ENCODE peak calls at places on chromosome 11, in ten cellular contexts. X is lung, B is AG04450, D is cardiac fibroblast, E is dorsolateral prefrontal cortex, J is uterus, Y is choroid plexus epithelial cell, L is fibroblast of lung, S is left ventricle myocardium inferior, W is DND-41. Q is an unnamed sample.

GRCh38 chr11:66641834-66642233 is 3.3 kb downstream of the RBM4 start:
- DNase-seq in X (peak), B (no peak), D (no peak), E (no peak), J (no peak), Y (no peak), L (peak), S (no peak), W (no peak), Q (no peak)

GRCh38 chr11:134475951-134476350 is 63.9 kb upstream of the B3GAT1 start:
- DNase-seq in X (no peak), B (no peak), D (no peak), E (no peak), J (no peak), Y (no peak), L (no peak), S (no peak), W (no peak), Q (no peak)

GRCh38 chr11:64918056-64918455 is 1.0 kb upstream of the ATG2A start:
- DNase-seq in X (no peak), B (peak), D (peak), E (no peak), J (no peak), Y (peak), L (peak), S (no peak), W (peak), Q (peak)

GRCh38 chr11:71252434-71252781 is at the start of gene SHANK2:
- DNase-seq in X (no peak), B (no peak), D (no peak), E (no peak), J (no peak), Y (no peak), L (no peak), S (no peak), W (no peak), Q (no peak)

GRCh38 chr11:28461338-28461737 is 353.1 kb downstream of the METTL15 start:
- DNase-seq in X (no peak), B (no peak), D (peak), E (no peak), J (no peak), Y (peak), L (peak), S (no peak), W (no peak), Q (no peak)

GRCh38 chr11:4090258-4090657 is 4.3 kb upstream of the RRM1 start:
- DNase-seq in X (no peak), B (no peak), D (no peak), E (no peak), J (no peak), Y (no peak), L (no peak), S (no peak), W (no peak), Q (no peak)

GRCh38 chr11:127052420-127052819 is 51.9 kb upstream of the KIRREL3 start:
- DNase-seq in X (no peak), B (no peak), D (no peak), E (no peak), J (no peak), Y (no peak), L (no peak), S (no peak), W (no peak), Q (no peak)

GRCh38 chr11:2951235-2952110 is 22.3 kb upstream of the PHLDA2 start:
- DNase-seq in X (no peak), B (no peak), D (peak), E (no peak), J (no peak), Y (peak), L (peak), S (no peak), W (no peak), Q (no peak)

GRCh38 chr11:10413268-10413667 is 41.8 kb upstream of the AMPD3 start:
- DNase-seq in X (no peak), B (no peak), D (peak), E (peak), J (no peak), Y (peak), L (no peak), S (no peak), W (peak), Q (no peak)

GRCh38 chr11:95254139-95254704 is 23.2 kb upstream of the SESN3 start:
- DNase-seq in X (peak), B (peak), D (peak), E (peak), J (peak), Y (peak), L (peak), S (peak), W (peak), Q (peak)

GRCh38 chr11:65314501-65315203 is at the start of gene CDC42EP2:
- DNase-seq in X (peak), B (no peak), D (peak), E (peak), J (peak), Y (peak), L (peak), S (peak), W (peak), Q (no peak)

GRCh38 chr11:721913-722811 is 16.1 kb downstream of the EPS8L2 start:
- DNase-seq in X (no peak), B (no peak), D (no peak), E (no peak), J (no peak), Y (no peak), L (no peak), S (no peak), W (no peak), Q (no peak)

GRCh38 chr11:46659908-46660307 is 40.5 kb downstream of the ARHGAP1 start:
- DNase-seq in X (no peak), B (peak), D (peak), E (no peak), J (no peak), Y (peak), L (peak), S (no peak), W (peak), Q (peak)

GRCh38 chr11:114799524-114799923 is 121.2 kb downstream of the NXPE2 start:
- DNase-seq in X (no peak), B (no peak), D (no peak), E (no peak), J (no peak), Y (no peak), L (no peak), S (no peak), W (no peak), Q (no peak)

GRCh38 chr11:22792497-22792896 is 37.1 kb downstream of the SVIP start:
- DNase-seq in X (no peak), B (no peak), D (peak), E (peak), J (no peak), Y (peak), L (peak), S (no peak), W (no peak), Q (no peak)

GRCh38 chr11:12862761-12863469 is 146.2 kb upstream of the RASSF10 start:
- DNase-seq in X (no peak), B (peak), D (peak), E (no peak), J (peak), Y (peak), L (peak), S (peak), W (no peak), Q (peak)

GRCh38 chr11:76654980-76655379 is 15.6 kb downstream of the LRRC32 start:
- DNase-seq in X (no peak), B (no peak), D (no peak), E (no peak), J (no peak), Y (no peak), L (no peak), S (no peak), W (no peak), Q (no peak)

GRCh38 chr11:71214553-71215371 is 37.6 kb downstream of the SHANK2 start:
- DNase-seq in X (no peak), B (no peak), D (no peak), E (no peak), J (no peak), Y (no peak), L (no peak), S (no peak), W (no peak), Q (no peak)

GRCh38 chr11:19084661-19085315 is 24.3 kb upstream of the MRGPRX2 start:
- DNase-seq in X (no peak), B (no peak), D (no peak), E (no peak), J (no peak), Y (no peak), L (peak), S (no peak), W (no peak), Q (no peak)

GRCh38 chr11:66546368-66546965 is at the start of gene ACTN3:
- DNase-seq in X (peak), B (no peak), D (no peak), E (no peak), J (peak), Y (peak), L (peak), S (peak), W (no peak), Q (no peak)

GRCh38 chr11:93498099-93499040 is 44.8 kb downstream of the SMCO4 start:
- DNase-seq in X (no peak), B (no peak), D (peak), E (no peak), J (no peak), Y (peak), L (peak), S (no peak), W (no peak), Q (peak)

GRCh38 chr11:72084076-72084475 is 3.4 kb downstream of the LRRC51 start:
- DNase-seq in X (no peak), B (no peak), D (no peak), E (no peak), J (no peak), Y (no peak), L (no peak), S (no peak), W (no peak), Q (no peak)

GRCh38 chr11:71286701-71287643 is 34.6 kb upstream of the SHANK2 start:
- DNase-seq in X (peak), B (peak), D (peak), E (peak), J (no peak), Y (peak), L (peak), S (no peak), W (no peak), Q (peak)

GRCh38 chr11:9759519-9760179 is 95.8 kb downstream of the SWAP70 start:
- DNase-seq in X (peak), B (peak), D (peak), E (peak), J (peak), Y (peak), L (peak), S (peak), W (peak), Q (peak)

GRCh38 chr11:1023811-1024596 is 12.5 kb downstream of the MUC6 start:
- DNase-seq in X (no peak), B (no peak), D (no peak), E (no peak), J (no peak), Y (no peak), L (no peak), S (no peak), W (no peak), Q (no peak)

GRCh38 chr11:130580372-130580771 is 131.9 kb downstream of the ADAMTS15 start:
- DNase-seq in X (no peak), B (peak), D (peak), E (peak), J (peak), Y (peak), L (peak), S (peak), W (no peak), Q (peak)

GRCh38 chr11:67436459-67437081 is 912 bp downstream of the PTPRCAP start:
- DNase-seq in X (no peak), B (no peak), D (peak), E (no peak), J (peak), Y (no peak), L (peak), S (no peak), W (peak), Q (no peak)

GRCh38 chr11:8807544-8808225 is 103.3 kb upstream of the AKIP1 start:
- DNase-seq in X (no peak), B (peak), D (peak), E (peak), J (peak), Y (peak), L (peak), S (peak), W (no peak), Q (peak)

GRCh38 chr11:35040221-35040942 is 98.6 kb upstream of the CD44 start:
- DNase-seq in X (no peak), B (no peak), D (peak), E (no peak), J (no peak), Y (peak), L (peak), S (no peak), W (no peak), Q (peak)

GRCh38 chr11:102836290-102836875 is 7.0 kb downstream of the MMP3 start:
- DNase-seq in X (no peak), B (peak), D (peak), E (no peak), J (no peak), Y (peak), L (peak), S (no peak), W (no peak), Q (peak)

GRCh38 chr11:47393163-47394049 is 15.0 kb upstream of the SLC39A13 start:
- DNase-seq in X (no peak), B (peak), D (peak), E (no peak), J (no peak), Y (peak), L (peak), S (peak), W (no peak), Q (no peak)

GRCh38 chr11:95335989-95336388 is 105.0 kb upstream of the SESN3 start:
- DNase-seq in X (no peak), B (no peak), D (no peak), E (no peak), J (no peak), Y (no peak), L (peak), S (no peak), W (no peak), Q (no peak)

DNA sequence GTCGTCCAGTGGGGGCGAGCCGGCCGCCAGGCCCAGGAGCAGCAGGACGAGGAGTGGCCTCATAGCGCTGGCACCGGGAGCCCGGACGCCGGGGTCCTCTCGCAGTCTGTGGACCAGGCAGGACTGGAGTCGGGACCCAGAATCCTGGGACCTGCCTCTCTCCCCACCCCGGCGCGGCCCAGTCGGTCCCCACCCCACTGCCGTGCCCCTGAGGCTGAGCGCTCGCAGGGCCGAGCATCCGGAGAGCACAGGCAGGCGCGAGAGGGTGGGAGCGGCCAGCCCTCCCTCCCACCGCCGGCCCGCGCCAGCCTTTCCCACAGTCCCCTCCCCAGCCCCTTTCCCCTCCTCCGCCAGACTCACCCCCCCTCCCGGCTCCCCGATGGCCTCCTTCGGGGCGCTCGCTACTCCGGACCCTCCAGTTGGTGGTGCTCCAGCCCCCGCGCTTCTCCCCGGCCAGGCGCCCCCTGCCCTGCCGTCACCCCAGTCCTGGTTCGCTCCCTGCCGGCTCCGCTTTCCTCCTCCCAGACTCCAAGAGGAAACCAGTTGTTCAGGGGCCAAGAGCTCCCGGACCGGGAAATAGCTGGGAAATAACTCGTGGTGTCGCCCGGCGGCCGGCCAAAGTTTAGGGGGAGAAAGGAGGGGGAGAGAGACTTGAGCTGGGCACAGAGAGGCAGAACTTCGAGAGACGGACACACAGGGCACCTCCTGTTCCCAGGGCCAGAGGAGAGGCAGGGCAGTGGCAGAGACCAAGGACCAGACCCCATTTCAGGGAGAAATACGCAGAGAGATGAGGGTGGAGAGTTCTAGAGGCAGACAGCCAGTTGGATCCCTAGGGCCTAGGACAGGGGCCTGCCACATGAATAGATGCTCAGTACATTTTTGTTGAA is at the start of gene C1QTNF5:
- DNase-seq in X (peak), B (no peak), D (peak), E (no peak), J (peak), Y (peak), L (peak), S (peak), W (no peak), Q (peak)
- H3K4me3 ChIP-seq in X (peak), B (peak), D (peak), E (peak), J (peak), Y (peak), L (peak), S (peak), W (no peak), Q (peak)

DNA sequence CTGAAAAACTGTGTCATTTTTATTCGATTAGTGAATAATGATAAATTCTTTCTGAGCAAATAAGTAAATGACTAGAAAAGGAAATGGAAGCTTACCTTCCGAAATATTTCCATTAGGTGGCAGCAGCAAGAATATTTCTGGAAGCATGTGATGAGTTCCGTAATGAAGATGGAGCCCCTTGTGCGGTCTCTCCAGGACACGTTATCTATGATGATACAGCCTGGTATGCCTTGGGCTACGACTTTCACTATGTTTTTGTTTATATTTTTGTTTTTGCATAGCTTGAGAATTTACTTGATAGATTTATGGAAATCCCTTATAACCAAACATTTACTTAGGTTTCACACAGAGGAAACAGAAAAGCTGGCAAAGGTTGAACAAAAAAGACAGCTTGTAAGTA is 25.7 kb downstream of the CASP5 start:
- DNase-seq in X (no peak), B (no peak), D (peak), E (no peak), J (no peak), Y (peak), L (no peak), S (no peak), W (no peak), Q (no peak)
- TF ChIP-seq CTCF in X (no peak), B (no peak), D (peak), E (no peak), J (no peak), Y (peak), L (no peak), S (no peak), W (no peak), Q (no peak)

GRCh38 chr11:27445625-27446024 is 27.0 kb downstream of the LGR4 start:
- DNase-seq in X (no peak), B (no peak), D (no peak), E (no peak), J (no peak), Y (no peak), L (no peak), S (no peak), W (no peak), Q (no peak)
- H3K4me3 ChIP-seq in X (no peak), B (no peak), D (no peak), E (no peak), J (no peak), Y (no peak), L (no peak), S (no peak), W (no peak), Q (no peak)

DNA sequence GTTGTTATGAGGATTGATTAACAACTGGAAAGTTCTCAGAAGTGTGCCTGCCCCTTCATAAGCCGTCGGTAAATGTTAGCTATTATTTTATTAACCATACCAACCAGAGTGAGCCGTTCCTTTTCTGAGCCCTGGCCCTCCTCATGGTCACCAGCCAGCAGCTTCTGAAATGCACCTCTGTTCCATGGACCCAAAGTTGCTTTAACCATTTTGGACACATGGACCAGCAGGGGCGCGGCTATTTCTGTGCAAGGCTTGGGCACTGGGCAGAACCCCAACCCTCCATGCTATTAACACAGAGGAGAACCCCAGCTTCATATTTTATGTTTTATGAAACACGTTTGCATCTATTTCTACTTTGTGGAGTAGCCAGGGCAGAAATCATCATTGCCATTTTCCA is 18.6 kb upstream of the SCGB1A1 start:
- DNase-seq in X (no peak), B (no peak), D (no peak), E (no peak), J (peak), Y (no peak), L (no peak), S (no peak), W (no peak), Q (no peak)
- TF ChIP-seq CTCF in X (no peak), B (no peak), D (no peak), E (no peak), J (no peak), Y (no peak), L (no peak), S (no peak), W (no peak), Q (no peak)

DNA sequence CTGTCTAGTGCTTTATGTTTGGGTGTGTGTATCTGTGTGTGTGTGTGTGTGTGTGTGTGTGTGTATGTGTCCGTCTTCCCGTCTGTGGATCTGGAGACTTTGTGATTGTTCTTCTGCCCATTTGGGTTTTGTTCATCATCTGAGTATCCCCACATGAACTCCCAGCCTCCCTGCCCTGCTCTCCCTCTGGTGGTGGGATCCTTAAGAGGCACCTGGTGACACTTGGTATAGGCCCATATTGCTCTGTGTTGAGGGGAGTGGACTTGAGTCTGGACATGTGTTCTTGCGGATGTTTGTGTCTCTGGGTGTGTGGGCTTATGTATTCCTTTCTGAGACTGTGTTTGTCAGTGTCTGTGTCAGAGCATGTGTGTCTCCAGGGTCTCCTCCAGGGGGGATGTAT is 15.3 kb downstream of the RCOR2 start:
- DNase-seq in X (no peak), B (no peak), D (peak), E (no peak), J (no peak), Y (peak), L (no peak), S (no peak), W (no peak), Q (no peak)
- H3K4me3 ChIP-seq in X (no peak), B (no peak), D (no peak), E (no peak), J (no peak), Y (no peak), L (no peak), S (no peak), W (no peak), Q (no peak)

GRCh38 chr11:44066732-44067131 is 662 bp downstream of the ACCS start:
- DNase-seq in X (no peak), B (peak), D (peak), E (no peak), J (peak), Y (peak), L (peak), S (no peak), W (no peak), Q (peak)

GRCh38 chr11:44067266-44067665 is 1.2 kb downstream of the ACCS start:
- DNase-seq in X (no peak), B (no peak), D (no peak), E (no peak), J (no peak), Y (no peak), L (no peak), S (no peak), W (no peak), Q (no peak)

GRCh38 chr11:44072757-44073658 is 6.9 kb downstream of the ACCS start:
- DNase-seq in X (no peak), B (no peak), D (no peak), E (no peak), J (no peak), Y (no peak), L (no peak), S (no peak), W (no peak), Q (no peak)

GRCh38 chr11:44068180-44068579 is 2.1 kb downstream of the ACCS start:
- DNase-seq in X (no peak), B (no peak), D (no peak), E (no peak), J (no peak), Y (no peak), L (no peak), S (no peak), W (no peak), Q (no peak)

GRCh38 chr11:44071157-44071556 is 5.1 kb downstream of the ACCS start:
- DNase-seq in X (no peak), B (no peak), D (no peak), E (no peak), J (no peak), Y (no peak), L (no peak), S (no peak), W (no peak), Q (no peak)
- TF ChIP-seq CTCF in X (no peak), B (no peak), D (no peak), E (no peak), J (no peak), Y (no peak), L (no peak), S (no peak), W (no peak), Q (no peak)

Q was measured in astrocyte of the cerebellum.